ENCODE peak calls at places on chromosomes 5 and 9, in ten cellular contexts. B, M, N, R, X, S, K, F, Q and T are unnamed samples.
A peak's percentile ranks its signal among the peaks of the same experiment; 100 is the strongest.

GRCh38 chr9:33378121-33378795 is 24.1 kb downstream of the AQP7 start:
- DNase-seq in R (no peak), S (no peak), M (no peak), B (no peak), F (no peak), X (no peak), K (no peak), N (no peak), Q (no peak), T (no peak)

GRCh38 chr5:168734657-168735344 is 155.6 kb upstream of the PANK3 start:
- DNase-seq in Q (no peak), K (no peak), S (peak; percentile 36), N (no peak), F (peak; percentile 42), B (no peak), R (no peak), M (no peak), X (peak; percentile 79), T (peak; percentile 17)

GRCh38 chr5:72205431-72206009 is 98.2 kb downstream of the MAP1B start:
- DNase-seq in X (no peak), K (no peak), M (no peak), N (no peak), B (no peak), F (peak; percentile 20), R (no peak), S (no peak), Q (no peak), T (no peak)

GRCh38 chr9:34554211-34555001 is 31.6 kb upstream of the ENHO start:
- DNase-seq in F (no peak), N (no peak), S (no peak), Q (peak; percentile 58), X (peak; percentile 20), M (no peak), R (no peak), B (no peak), K (no peak), T (no peak)

GRCh38 chr5:65086234-65086886 is 317.6 kb downstream of the CWC27 start:
- DNase-seq in R (no peak), S (no peak), M (no peak), K (no peak), Q (no peak), X (no peak), B (no peak), F (no peak), N (no peak), T (no peak)

GRCh38 chr5:134938020-134938419 is 29.7 kb upstream of the CATSPER3 start:
- DNase-seq in R (no peak), X (no peak), F (no peak), S (no peak), B (no peak), K (no peak), Q (no peak), M (no peak), N (no peak), T (no peak)

GRCh38 chr9:123326662-123327093 is 29.3 kb upstream of the CRB2 start:
- DNase-seq in X (no peak), R (no peak), B (no peak), N (peak; percentile 78), F (no peak), M (no peak), Q (no peak), K (peak; percentile 85), S (no peak), T (no peak)

GRCh38 chr9:95135756-95136155 is 181.8 kb downstream of the FANCC start:
- DNase-seq in M (no peak), B (no peak), F (no peak), N (no peak), Q (no peak), X (no peak), K (no peak), R (no peak), S (no peak), T (no peak)

GRCh38 chr9:107675476-107676264 is 186.1 kb upstream of the KLF4 start:
- DNase-seq in N (no peak), R (no peak), M (no peak), B (no peak), K (no peak), F (no peak), Q (no peak), S (no peak), X (no peak), T (no peak)

GRCh38 chr5:80736730-80737129 is 81.9 kb upstream of the DHFR start:
- DNase-seq in Q (no peak), R (no peak), X (no peak), F (no peak), S (no peak), B (no peak), M (no peak), N (no peak), K (no peak), T (no peak)

GRCh38 chr5:141487131-141487530 is 1.8 kb upstream of the PCDHGC5 start:
- DNase-seq in B (no peak), K (no peak), Q (no peak), N (no peak), F (no peak), R (no peak), S (no peak), X (no peak), M (no peak), T (no peak)

GRCh38 chr9:92435263-92435662 is 11.0 kb upstream of the OMD start:
- DNase-seq in X (no peak), B (no peak), K (no peak), F (no peak), M (no peak), Q (no peak), R (no peak), N (no peak), S (no peak), T (no peak)

GRCh38 chr9:115395511-115396021 is 277.6 kb upstream of the TNC start:
- DNase-seq in S (no peak), F (no peak), X (no peak), K (no peak), R (no peak), B (no peak), Q (peak; percentile 32), N (no peak), M (no peak), T (no peak)

GRCh38 chr5:115623632-115624031 is 2.2 kb downstream of the TMED7 start:
- DNase-seq in M (no peak), X (no peak), Q (no peak), K (no peak), B (no peak), N (no peak), F (no peak), S (no peak), R (no peak), T (no peak)

GRCh38 chr5:115932991-115933390 is 29.3 kb upstream of the LVRN start:
- DNase-seq in S (no peak), M (no peak), Q (no peak), F (no peak), X (no peak), N (no peak), R (no peak), B (no peak), K (no peak), T (no peak)

GRCh38 chr5:150144211-150144801 is 11.3 kb downstream of the PDGFRB start:
- DNase-seq in X (peak; percentile 75), N (no peak), Q (no peak), S (no peak), B (no peak), F (no peak), M (no peak), R (no peak), K (no peak), T (no peak)

GRCh38 chr5:113330533-113331200 is 104.1 kb downstream of the TSSK1B start:
- DNase-seq in X (peak; percentile 64), N (peak; percentile 2), M (peak; percentile 26), R (peak; percentile 67), B (no peak), S (no peak), Q (no peak), K (peak; percentile 37), F (peak; percentile 12), T (no peak)

GRCh38 chr5:61652916-61653315 is 320.9 kb downstream of the ZSWIM6 start:
- DNase-seq in X (no peak), M (no peak), R (no peak), F (no peak), K (no peak), B (no peak), Q (no peak), N (no peak), S (no peak), T (no peak)

GRCh38 chr5:73994963-73995362 is 369.0 kb downstream of the ARHGEF28 start:
- DNase-seq in M (no peak), X (no peak), K (no peak), S (no peak), Q (no peak), B (no peak), F (no peak), N (no peak), R (no peak), T (no peak)

GRCh38 chr9:136624184-136624951 is 38.3 kb upstream of the EGFL7 start:
- DNase-seq in M (no peak), R (no peak), B (no peak), S (no peak), F (no peak), Q (no peak), X (peak; percentile 27), N (no peak), K (no peak), T (no peak)

GRCh38 chr9:114372971-114373591 is 14.7 kb downstream of the AKNA start:
- DNase-seq in N (peak; percentile 96), S (no peak), X (peak; percentile 63), R (peak; percentile 91), B (peak; percentile 67), K (peak; percentile 85), Q (no peak), M (no peak), F (no peak), T (peak; percentile 88)

GRCh38 chr5:53882637-53883036 is 322.2 kb downstream of the NDUFS4 start:
- DNase-seq in K (no peak), S (no peak), F (peak; percentile 33), X (no peak), B (no peak), R (no peak), M (no peak), Q (no peak), N (no peak), T (no peak)

GRCh38 chr9:116900543-116900942 is 213.4 kb downstream of the TRIM32 start:
- DNase-seq in N (no peak), M (no peak), F (no peak), R (no peak), B (no peak), Q (no peak), S (no peak), K (no peak), X (no peak), T (no peak)

GRCh38 chr9:100352201-100352726 is 478 bp downstream of the TEX10 start:
- DNase-seq in B (peak; percentile 52), Q (no peak), K (no peak), S (no peak), X (peak; percentile 38), N (peak; percentile 36), F (peak; percentile 53), R (peak; percentile 9), M (no peak), T (peak; percentile 42)

GRCh38 chr9:136848393-136849037 is 694 bp upstream of the PHPT1 start:
- DNase-seq in X (peak; percentile 66), B (no peak), F (peak; percentile 70), R (peak; percentile 23), N (no peak), Q (peak; percentile 51), M (no peak), S (peak; percentile 81), K (peak; percentile 80), T (peak; percentile 58)

GRCh38 chr5:119398713-119399492 is 43.1 kb downstream of the TNFAIP8 start:
- DNase-seq in X (peak; percentile 58), R (no peak), B (no peak), Q (no peak), K (no peak), M (peak; percentile 58), N (no peak), F (no peak), S (no peak), T (no peak)

GRCh38 chr5:172086312-172086975 is 80.0 kb upstream of the FBXW11 start:
- DNase-seq in S (peak; percentile 47), M (no peak), F (no peak), K (no peak), X (no peak), R (no peak), N (no peak), Q (no peak), B (no peak), T (no peak)

GRCh38 chr5:88251048-88251711 is 17.5 kb downstream of the TMEM161B start:
- DNase-seq in M (no peak), B (peak; percentile 30), F (no peak), X (no peak), N (no peak), S (no peak), R (peak; percentile 12), K (no peak), Q (no peak), T (peak; percentile 56)